ENCODE peak calls at places on chromosomes 2 and 18, in ten cellular contexts. One of them, this sample, is unnamed.
A peak's percentile ranks its signal among the peaks of the same experiment; 100 is the strongest.

GRCh38 chr18:23539911-23540475 is 36.7 kb downstream of the RMC1 start:
- DNase-seq in HCT116: no peak
- DNase-seq in aorta: no peak
- DNase-seq in AG04450: no peak
- DNase-seq in SK-N-SH: no peak
- DNase-seq in tibial artery: no peak
- DNase-seq in SJSA1: no peak
- DNase-seq in PC-9: no peak
- DNase-seq in caudate nucleus: no peak
- DNase-seq in spleen: no peak
- DNase-seq in this sample: no peak

GRCh38 chr2:219557320-219557719 is 13.5 kb downstream of the TMEM198 start:
- DNase-seq in aorta: no peak
- DNase-seq in caudate nucleus: no peak
- DNase-seq in SJSA1: no peak
- DNase-seq in HCT116: no peak
- DNase-seq in spleen: no peak
- DNase-seq in AG04450: no peak
- DNase-seq in PC-9: no peak
- DNase-seq in tibial artery: no peak
- DNase-seq in SK-N-SH: no peak
- DNase-seq in this sample: no peak

GRCh38 chr2:232239956-232240681 is 138.4 kb upstream of the ALPP start:
- DNase-seq in spleen: no peak
- DNase-seq in caudate nucleus: no peak
- DNase-seq in aorta: no peak
- DNase-seq in SK-N-SH: no peak
- DNase-seq in tibial artery: no peak
- DNase-seq in HCT116: no peak
- DNase-seq in AG04450: no peak
- DNase-seq in PC-9: no peak
- DNase-seq in SJSA1: no peak
- DNase-seq in this sample: peak; percentile 63

GRCh38 chr2:54331095-54331835 is 75.2 kb upstream of the TSPYL6 start:
- DNase-seq in PC-9: no peak
- DNase-seq in caudate nucleus: no peak
- DNase-seq in tibial artery: no peak
- DNase-seq in SJSA1: no peak
- DNase-seq in aorta: no peak
- DNase-seq in AG04450: no peak
- DNase-seq in spleen: no peak
- DNase-seq in HCT116: no peak
- DNase-seq in SK-N-SH: peak; percentile 11
- DNase-seq in this sample: no peak

GRCh38 chr2:226758886-226759660 is 40.5 kb downstream of the IRS1 start:
- DNase-seq in caudate nucleus: no peak
- DNase-seq in SJSA1: no peak
- DNase-seq in SK-N-SH: no peak
- DNase-seq in HCT116: peak; percentile 48
- DNase-seq in spleen: no peak
- DNase-seq in aorta: no peak
- DNase-seq in AG04450: peak; percentile 48
- DNase-seq in PC-9: no peak
- DNase-seq in tibial artery: no peak
- DNase-seq in this sample: no peak

GRCh38 chr18:54358495-54358793 is 738 bp downstream of the C18orf54 start:
- DNase-seq in tibial artery: no peak
- DNase-seq in HCT116: no peak
- DNase-seq in SK-N-SH: no peak
- DNase-seq in SJSA1: no peak
- DNase-seq in PC-9: no peak
- DNase-seq in aorta: no peak
- DNase-seq in AG04450: no peak
- DNase-seq in spleen: no peak
- DNase-seq in caudate nucleus: no peak
- DNase-seq in this sample: no peak

GRCh38 chr2:1621041-1621440 is 123.3 kb downstream of the PXDN start:
- DNase-seq in AG04450: no peak
- DNase-seq in SJSA1: peak; percentile 16
- DNase-seq in caudate nucleus: no peak
- DNase-seq in spleen: peak; percentile 39
- DNase-seq in aorta: no peak
- DNase-seq in SK-N-SH: no peak
- DNase-seq in PC-9: no peak
- DNase-seq in tibial artery: peak; percentile 51
- DNase-seq in HCT116: no peak
- DNase-seq in this sample: no peak

GRCh38 chr2:233972941-233973575 is 55.9 kb downstream of the TRPM8 start:
- DNase-seq in aorta: no peak
- DNase-seq in SJSA1: no peak
- DNase-seq in spleen: no peak
- DNase-seq in PC-9: peak; percentile 80
- DNase-seq in caudate nucleus: no peak
- DNase-seq in AG04450: no peak
- DNase-seq in HCT116: no peak
- DNase-seq in SK-N-SH: no peak
- DNase-seq in tibial artery: no peak
- DNase-seq in this sample: peak; percentile 53

GRCh38 chr18:79533146-79533545 is 137.4 kb downstream of the NFATC1 start:
- DNase-seq in spleen: no peak
- DNase-seq in aorta: peak; percentile 66
- DNase-seq in SJSA1: no peak
- DNase-seq in SK-N-SH: no peak
- DNase-seq in PC-9: no peak
- DNase-seq in caudate nucleus: no peak
- DNase-seq in HCT116: no peak
- DNase-seq in AG04450: no peak
- DNase-seq in tibial artery: peak; percentile 49
- DNase-seq in this sample: no peak

GRCh38 chr2:110983130-110983529 is 137.6 kb upstream of the BCL2L11 start:
- DNase-seq in SK-N-SH: no peak
- DNase-seq in PC-9: no peak
- DNase-seq in HCT116: no peak
- DNase-seq in SJSA1: no peak
- DNase-seq in spleen: no peak
- DNase-seq in caudate nucleus: no peak
- DNase-seq in aorta: no peak
- DNase-seq in AG04450: no peak
- DNase-seq in tibial artery: no peak
- DNase-seq in this sample: no peak

GRCh38 chr2:38218583-38218982 is 142.6 kb upstream of the CYP1B1 start:
- DNase-seq in SK-N-SH: peak; percentile 74
- DNase-seq in AG04450: no peak
- DNase-seq in spleen: no peak
- DNase-seq in tibial artery: no peak
- DNase-seq in aorta: no peak
- DNase-seq in PC-9: no peak
- DNase-seq in SJSA1: no peak
- DNase-seq in caudate nucleus: no peak
- DNase-seq in HCT116: no peak
- DNase-seq in this sample: no peak

DNA sequence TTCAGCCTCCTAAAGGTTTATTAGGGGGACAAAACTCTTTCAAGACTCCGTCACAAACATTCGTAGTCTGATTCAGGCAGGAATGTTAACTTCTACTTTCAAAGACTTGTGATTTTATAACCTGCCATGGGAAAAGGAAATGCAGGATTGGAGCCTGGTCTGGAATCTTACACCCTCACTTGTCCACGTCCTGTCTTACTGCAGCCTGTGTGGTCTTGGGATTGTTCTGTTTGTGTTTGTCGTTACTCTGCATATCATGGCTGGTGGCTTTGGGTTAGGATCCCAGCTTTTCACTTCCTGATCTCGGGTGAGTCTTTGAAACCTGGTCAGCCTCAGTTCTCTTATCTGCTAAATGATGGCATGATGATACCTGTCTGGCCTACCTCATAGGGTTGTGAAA is 34.5 kb downstream of the SH3BP4 start:
- DNase-seq in HCT116: no peak
- DNase-seq in PC-9: no peak
- DNase-seq in SJSA1: peak; percentile 87
- DNase-seq in spleen: no peak
- DNase-seq in AG04450: no peak
- DNase-seq in caudate nucleus: no peak
- DNase-seq in aorta: no peak
- DNase-seq in tibial artery: no peak
- DNase-seq in SK-N-SH: no peak
- DNase-seq in this sample: no peak
- H3K27ac ChIP-seq in HCT116: no peak overlapping the region
- H3K27ac ChIP-seq in PC-9: no peak overlapping the region
- H3K27ac ChIP-seq in SJSA1: peak overlapping the region; percentile 94
- H3K27ac ChIP-seq in spleen: no peak overlapping the region
- H3K27ac ChIP-seq in AG04450: no peak overlapping the region
- H3K27ac ChIP-seq in caudate nucleus: no peak overlapping the region
- H3K27ac ChIP-seq in aorta: no peak overlapping the region
- H3K27ac ChIP-seq in tibial artery: no peak overlapping the region
- H3K27ac ChIP-seq in SK-N-SH: no peak overlapping the region
- H3K27ac ChIP-seq in this sample: no peak overlapping the region

GRCh38 chr18:11785444-11786055 is 65.7 kb upstream of the CHMP1B start:
- DNase-seq in SK-N-SH: no peak
- DNase-seq in caudate nucleus: no peak
- DNase-seq in HCT116: no peak
- DNase-seq in aorta: no peak
- DNase-seq in tibial artery: no peak
- DNase-seq in SJSA1: no peak
- DNase-seq in AG04450: no peak
- DNase-seq in PC-9: no peak
- DNase-seq in spleen: no peak
- DNase-seq in this sample: no peak
- H3K27ac ChIP-seq in SK-N-SH: no peak overlapping the region
- H3K27ac ChIP-seq in caudate nucleus: peak overlapping the region; percentile 16
- H3K27ac ChIP-seq in HCT116: no peak overlapping the region
- H3K27ac ChIP-seq in aorta: no peak overlapping the region
- H3K27ac ChIP-seq in tibial artery: no peak overlapping the region
- H3K27ac ChIP-seq in SJSA1: no peak overlapping the region
- H3K27ac ChIP-seq in AG04450: no peak overlapping the region
- H3K27ac ChIP-seq in PC-9: no peak overlapping the region
- H3K27ac ChIP-seq in spleen: no peak overlapping the region
- H3K27ac ChIP-seq in this sample: no peak overlapping the region

GRCh38 chr2:240893363-240893828 is 2.6 kb downstream of the MAB21L4 start:
- DNase-seq in caudate nucleus: no peak
- DNase-seq in AG04450: no peak
- DNase-seq in SJSA1: peak; percentile 91
- DNase-seq in aorta: no peak
- DNase-seq in HCT116: peak; percentile 28
- DNase-seq in SK-N-SH: no peak
- DNase-seq in tibial artery: no peak
- DNase-seq in spleen: no peak
- DNase-seq in PC-9: peak; percentile 100
- DNase-seq in this sample: no peak
- H3K27ac ChIP-seq in caudate nucleus: no peak overlapping the region
- H3K27ac ChIP-seq in AG04450: no peak overlapping the region
- H3K27ac ChIP-seq in SJSA1: peak overlapping the region; percentile 68
- H3K27ac ChIP-seq in aorta: no peak overlapping the region
- H3K27ac ChIP-seq in HCT116: peak overlapping the region; percentile 37
- H3K27ac ChIP-seq in SK-N-SH: no peak overlapping the region
- H3K27ac ChIP-seq in tibial artery: no peak overlapping the region
- H3K27ac ChIP-seq in spleen: no peak overlapping the region
- H3K27ac ChIP-seq in PC-9: peak overlapping the region; percentile 83
- H3K27ac ChIP-seq in this sample: peak overlapping the region; percentile 41

DNA sequence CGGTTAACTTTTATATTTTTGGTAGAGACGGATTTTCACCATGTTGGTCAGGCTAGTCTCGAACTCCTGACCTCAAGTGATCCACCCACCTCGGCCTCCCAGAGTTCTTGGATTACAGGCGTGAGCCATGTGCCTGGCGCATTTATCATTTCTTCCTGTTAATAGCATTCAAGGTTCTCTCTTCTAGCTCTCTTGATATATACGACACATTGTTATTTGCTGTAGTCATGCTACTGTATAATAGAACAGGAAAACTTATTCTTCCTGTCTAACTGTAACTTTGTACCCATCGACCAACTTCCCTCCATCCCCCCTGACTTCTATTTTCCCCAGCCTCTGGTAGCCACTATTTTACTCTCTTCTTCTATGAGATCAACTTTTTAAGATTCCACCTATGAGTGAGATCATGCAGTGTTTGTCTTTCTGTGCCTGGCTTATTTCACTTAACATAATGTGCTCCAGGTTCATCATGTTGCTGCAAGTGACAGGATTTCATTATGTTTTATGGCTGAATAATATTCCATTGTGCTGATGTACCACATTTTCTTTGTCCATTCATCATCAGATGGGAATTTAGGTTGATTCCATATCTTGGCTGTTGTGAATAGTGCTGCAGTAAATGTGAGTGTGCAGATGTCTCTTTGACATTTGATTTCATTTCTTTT is 205.0 kb downstream of the PRKCE start:
- DNase-seq in aorta: no peak
- DNase-seq in spleen: no peak
- DNase-seq in caudate nucleus: no peak
- DNase-seq in AG04450: no peak
- DNase-seq in HCT116: no peak
- DNase-seq in tibial artery: no peak
- DNase-seq in SJSA1: no peak
- DNase-seq in PC-9: no peak
- DNase-seq in SK-N-SH: no peak
- DNase-seq in this sample: no peak
- H3K27ac ChIP-seq in aorta: no peak overlapping the region
- H3K27ac ChIP-seq in spleen: no peak overlapping the region
- H3K27ac ChIP-seq in caudate nucleus: no peak overlapping the region
- H3K27ac ChIP-seq in AG04450: no peak overlapping the region
- H3K27ac ChIP-seq in HCT116: no peak overlapping the region
- H3K27ac ChIP-seq in tibial artery: no peak overlapping the region
- H3K27ac ChIP-seq in SJSA1: no peak overlapping the region
- H3K27ac ChIP-seq in PC-9: no peak overlapping the region
- H3K27ac ChIP-seq in SK-N-SH: no peak overlapping the region
- H3K27ac ChIP-seq in this sample: no peak overlapping the region

GRCh38 chr2:27446057-27446456 is 3.9 kb downstream of the KRTCAP3 start:
- DNase-seq in AG04450: no peak
- DNase-seq in PC-9: peak; percentile 75
- DNase-seq in caudate nucleus: no peak
- DNase-seq in SK-N-SH: no peak
- DNase-seq in aorta: no peak
- DNase-seq in HCT116: no peak
- DNase-seq in spleen: no peak
- DNase-seq in tibial artery: peak; percentile 9
- DNase-seq in SJSA1: no peak
- DNase-seq in this sample: peak; percentile 85
- H3K27ac ChIP-seq in AG04450: no peak overlapping the region
- H3K27ac ChIP-seq in PC-9: peak overlapping the region; percentile 70
- H3K27ac ChIP-seq in caudate nucleus: no peak overlapping the region
- H3K27ac ChIP-seq in SK-N-SH: no peak overlapping the region
- H3K27ac ChIP-seq in aorta: no peak overlapping the region
- H3K27ac ChIP-seq in HCT116: no peak overlapping the region
- H3K27ac ChIP-seq in spleen: peak overlapping the region; percentile 16
- H3K27ac ChIP-seq in tibial artery: no peak overlapping the region
- H3K27ac ChIP-seq in SJSA1: no peak overlapping the region
- H3K27ac ChIP-seq in this sample: peak overlapping the region; percentile 81

GRCh38 chr2:238569415-238570195 is 142.9 kb downstream of the ASB1 start:
- DNase-seq in AG04450: no peak
- DNase-seq in tibial artery: peak; percentile 70
- DNase-seq in aorta: no peak
- DNase-seq in SJSA1: no peak
- DNase-seq in PC-9: no peak
- DNase-seq in spleen: peak; percentile 65
- DNase-seq in HCT116: no peak
- DNase-seq in caudate nucleus: no peak
- DNase-seq in SK-N-SH: no peak
- DNase-seq in this sample: no peak
- H3K27ac ChIP-seq in AG04450: no peak overlapping the region
- H3K27ac ChIP-seq in tibial artery: no peak overlapping the region
- H3K27ac ChIP-seq in aorta: no peak overlapping the region
- H3K27ac ChIP-seq in SJSA1: no peak overlapping the region
- H3K27ac ChIP-seq in PC-9: no peak overlapping the region
- H3K27ac ChIP-seq in spleen: no peak overlapping the region
- H3K27ac ChIP-seq in HCT116: no peak overlapping the region
- H3K27ac ChIP-seq in caudate nucleus: no peak overlapping the region
- H3K27ac ChIP-seq in SK-N-SH: no peak overlapping the region
- H3K27ac ChIP-seq in this sample: no peak overlapping the region

GRCh38 chr18:43049021-43049420 is 66.5 kb downstream of the RIT2 start:
- DNase-seq in tibial artery: no peak
- DNase-seq in SK-N-SH: no peak
- DNase-seq in aorta: no peak
- DNase-seq in caudate nucleus: no peak
- DNase-seq in PC-9: no peak
- DNase-seq in spleen: no peak
- DNase-seq in SJSA1: no peak
- DNase-seq in HCT116: no peak
- DNase-seq in AG04450: no peak
- DNase-seq in this sample: no peak
- H3K27ac ChIP-seq in tibial artery: no peak overlapping the region
- H3K27ac ChIP-seq in SK-N-SH: no peak overlapping the region
- H3K27ac ChIP-seq in aorta: no peak overlapping the region
- H3K27ac ChIP-seq in caudate nucleus: no peak overlapping the region
- H3K27ac ChIP-seq in PC-9: no peak overlapping the region
- H3K27ac ChIP-seq in spleen: no peak overlapping the region
- H3K27ac ChIP-seq in SJSA1: no peak overlapping the region
- H3K27ac ChIP-seq in HCT116: no peak overlapping the region
- H3K27ac ChIP-seq in AG04450: no peak overlapping the region
- H3K27ac ChIP-seq in this sample: no peak overlapping the region

This sample was measured in epithelial cell of prostate.